ENCODE peak calls at places on chromosomes 11 and 22, in five cellular contexts. O, D, Q, M and G are unnamed samples.

GRCh38 chr11:1342946-1343345 is 33.5 kb upstream of the TOLLIP start:
- DNase-seq in O (no peak), D (no peak), Q (no peak), M (no peak), G (no peak)

GRCh38 chr11:75272821-75273301 is 32.3 kb downstream of the TPBGL start:
- DNase-seq in O (no peak), D (no peak), Q (no peak), M (no peak), G (no peak)

GRCh38 chr22:45608763-45609180 is 62.9 kb upstream of the ATXN10 start:
- DNase-seq in O (no peak), D (no peak), Q (no peak), M (no peak), G (no peak)

GRCh38 chr11:2302844-2303626 is 1.2 kb downstream of the TSPAN32 start:
- DNase-seq in O (no peak), D (no peak), Q (no peak), M (no peak), G (no peak)

GRCh38 chr11:106276859-106277436 is 199.5 kb downstream of the AASDHPPT start:
- DNase-seq in O (no peak), D (no peak), Q (no peak), M (no peak), G (no peak)

GRCh38 chr22:37492428-37493344 is 6.5 kb upstream of the MFNG start:
- DNase-seq in O (peak; percentile 62), D (peak; percentile 37), Q (peak; percentile 56), M (peak; percentile 84), G (no peak)

GRCh38 chr11:8905528-8906165 is 5.3 kb upstream of the AKIP1 start:
- DNase-seq in O (peak; percentile 25), D (no peak), Q (no peak), M (no peak), G (no peak)

GRCh38 chr11:97850726-97851125 is 1170.0 kb upstream of the CNTN5 start:
- DNase-seq in O (no peak), D (no peak), Q (no peak), M (no peak), G (no peak)

GRCh38 chr11:35418282-35418846 is 994 bp downstream of the SLC1A2 start:
- DNase-seq in O (no peak), D (no peak), Q (no peak), M (peak; percentile 72), G (no peak)

GRCh38 chr11:76444065-76444383 is 794 bp upstream of the EMSY start:
- DNase-seq in O (no peak), D (no peak), Q (no peak), M (no peak), G (no peak)

GRCh38 chr11:57249384-57250319 is 12.6 kb upstream of the APLNR start:
- DNase-seq in O (peak; percentile 31), D (peak; percentile 76), Q (peak; percentile 65), M (peak; percentile 87), G (peak; percentile 23)

GRCh38 chr11:131311746-131312145 is 58.7 kb upstream of the NTM start:
- DNase-seq in O (no peak), D (no peak), Q (no peak), M (no peak), G (no peak)

GRCh38 chr11:64793271-64794160 is 9.5 kb downstream of the MAP4K2 start:
- DNase-seq in O (no peak), D (no peak), Q (no peak), M (no peak), G (no peak)

GRCh38 chr11:131229221-131229620 is 141.2 kb upstream of the NTM start:
- DNase-seq in O (no peak), D (no peak), Q (no peak), M (no peak), G (no peak)

GRCh38 chr11:125578783-125579182 is 9.5 kb downstream of the EI24 start:
- DNase-seq in O (no peak), D (no peak), Q (no peak), M (no peak), G (no peak)

GRCh38 chr22:46320166-46320710 is 15.3 kb upstream of the TRMU start:
- DNase-seq in O (no peak), D (no peak), Q (no peak), M (no peak), G (no peak)

GRCh38 chr11:123653405-123653996 is 923 bp downstream of the SCN3B start:
- DNase-seq in O (peak; percentile 33), D (no peak), Q (no peak), M (no peak), G (no peak)

GRCh38 chr11:111185259-111185658 is 60.3 kb upstream of the POU2AF2 start:
- DNase-seq in O (no peak), D (no peak), Q (no peak), M (no peak), G (no peak)

GRCh38 chr22:31637375-31637937 is 24.6 kb downstream of the PISD start:
- DNase-seq in O (no peak), D (no peak), Q (no peak), M (no peak), G (no peak)

GRCh38 chr22:37014415-37014806 is 4.8 kb downstream of the TST start:
- DNase-seq in O (no peak), D (no peak), Q (no peak), M (no peak), G (no peak)

GRCh38 chr11:7032692-7033091 is 12.4 kb downstream of the NLRP14 start:
- DNase-seq in O (no peak), D (no peak), Q (no peak), M (no peak), G (no peak)

GRCh38 chr22:45885171-45885840 is 91.7 kb downstream of the WNT7B start:
- DNase-seq in O (no peak), D (no peak), Q (no peak), M (no peak), G (no peak)

GRCh38 chr11:27699242-27699925 is 871 bp downstream of the BDNF start:
- DNase-seq in O (no peak), D (peak; percentile 74), Q (no peak), M (peak; percentile 60), G (no peak)

GRCh38 chr11:14012836-14013235 is 50.3 kb downstream of the SPON1 start:
- DNase-seq in O (no peak), D (no peak), Q (no peak), M (no peak), G (no peak)

GRCh38 chr11:76935030-76935429 is 74.3 kb downstream of the ACER3 start:
- DNase-seq in O (no peak), D (no peak), Q (no peak), M (no peak), G (no peak)

GRCh38 chr11:67538823-67539505 is 15.7 kb upstream of the CABP2 start:
- DNase-seq in O (no peak), D (no peak), Q (no peak), M (no peak), G (no peak)

GRCh38 chr11:11659567-11660341 is 37.9 kb upstream of the GALNT18 start:
- DNase-seq in O (peak; percentile 8), D (no peak), Q (peak; percentile 20), M (no peak), G (no peak)

GRCh38 chr11:11662578-11662977 is 40.8 kb upstream of the GALNT18 start:
- DNase-seq in O (no peak), D (no peak), Q (no peak), M (no peak), G (no peak)

GRCh38 chr11:11661356-11662040 is 39.7 kb upstream of the GALNT18 start:
- DNase-seq in O (no peak), D (no peak), Q (no peak), M (no peak), G (no peak)

GRCh38 chr11:11660351-11660750 is 38.5 kb upstream of the GALNT18 start:
- DNase-seq in O (no peak), D (no peak), Q (no peak), M (no peak), G (no peak)

DNA sequence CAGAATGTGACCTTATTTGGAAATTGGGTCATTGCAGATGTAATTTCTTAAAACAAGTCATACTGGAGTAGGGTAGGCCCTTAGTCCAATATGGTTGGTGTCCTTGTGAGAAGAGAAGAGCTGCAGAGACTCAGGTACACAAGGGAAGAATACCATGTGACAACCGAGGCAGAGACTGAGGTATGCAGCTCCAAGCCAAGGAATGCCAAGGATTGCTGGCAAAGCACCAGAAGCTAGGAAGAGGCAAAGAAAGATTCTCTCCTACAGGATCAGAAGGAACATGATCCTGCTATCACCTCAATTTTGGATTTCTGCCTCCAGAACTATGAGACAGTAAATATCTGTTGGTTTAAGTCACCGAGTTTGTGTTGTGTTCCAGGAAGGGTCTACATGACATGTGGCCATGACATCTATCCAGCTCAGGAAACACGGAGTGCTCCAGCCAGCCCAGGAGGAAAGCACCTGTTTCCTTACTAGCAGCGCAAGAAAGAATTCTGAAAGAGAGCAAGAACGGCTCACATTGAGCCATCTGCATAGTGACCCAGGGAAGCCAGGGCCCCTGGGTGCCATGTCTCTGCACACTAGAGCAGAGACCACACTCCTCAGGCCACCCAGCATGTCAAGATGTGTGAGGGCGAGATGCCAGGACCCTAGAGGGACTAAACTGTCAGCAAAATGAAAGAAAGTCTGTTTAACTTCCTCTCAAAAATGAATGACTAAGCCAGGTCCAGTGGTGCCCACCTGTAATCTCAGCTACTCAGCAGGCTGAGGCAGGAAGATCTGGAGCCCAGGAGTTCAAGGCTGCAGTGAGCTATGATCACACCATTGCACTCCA is 35.5 kb upstream of the GALNT18 start:
- DNase-seq in O (no peak), D (peak; percentile 4), Q (no peak), M (no peak), G (no peak)
- TF ChIP-seq JUN in O (no peak), D (no peak), Q (no peak), M (no peak), G (no peak)

GRCh38 chr22:48555606-48556005 is 1272.1 kb downstream of the BRD1 start:
- DNase-seq in O (no peak), D (no peak), Q (no peak), M (no peak), G (no peak)

GRCh38 chr22:48553119-48553518 is 1274.6 kb downstream of the BRD1 start:
- DNase-seq in O (no peak), D (no peak), Q (no peak), M (no peak), G (no peak)

GRCh38 chr22:48554893-48555552 is 1272.7 kb downstream of the BRD1 start:
- DNase-seq in O (peak; percentile 39), D (no peak), Q (no peak), M (peak; percentile 63), G (no peak)

GRCh38 chr22:48551716-48552268 is 1275.9 kb downstream of the BRD1 start:
- DNase-seq in O (no peak), D (no peak), Q (no peak), M (no peak), G (no peak)

GRCh38 chr22:48553694-48554308 is 1273.9 kb downstream of the BRD1 start:
- DNase-seq in O (no peak), D (no peak), Q (no peak), M (no peak), G (no peak)
- H3K9me3 ChIP-seq in O (no peaks in the 10 kb centered on the region), D (peaks cover 5% of the 10 kb centered on the region), Q (no peaks in the 10 kb centered on the region), M (no peaks in the 10 kb centered on the region), G (no peaks in the 10 kb centered on the region)

GRCh38 chr11:94910281-94910680 is 63.1 kb downstream of the CWC15 start:
- DNase-seq in O (no peak), D (peak; percentile 60), Q (no peak), M (no peak), G (no peak)

GRCh38 chr11:94912806-94913205 is 60.5 kb downstream of the CWC15 start:
- DNase-seq in O (no peak), D (no peak), Q (no peak), M (no peak), G (no peak)

GRCh38 chr11:94909371-94909820 is 64.0 kb downstream of the CWC15 start:
- DNase-seq in O (no peak), D (no peak), Q (no peak), M (no peak), G (no peak)

GRCh38 chr11:94910779-94911178 is 62.6 kb downstream of the CWC15 start:
- DNase-seq in O (no peak), D (peak; percentile 44), Q (no peak), M (no peak), G (no peak)
- TF ChIP-seq JUN in O (no peak), D (no peak), Q (no peak), M (no peak), G (no peak)

GRCh38 chr22:49362393-49362792 is 465.3 kb downstream of the BRD1 start:
- DNase-seq in O (no peak), D (no peak), Q (no peak), M (no peak), G (no peak)
- H3K9me3 ChIP-seq in O (no peaks in the 10 kb centered on the region), D (peaks cover 12% of the 10 kb centered on the region), Q (no peaks in the 10 kb centered on the region), M (no peaks in the 10 kb centered on the region), G (peaks cover 8% of the 10 kb centered on the region)